ENCODE peak calls at places on chromosomes 12 and 14, in four cellular contexts. One of them, this sample, is unnamed. For H3K4me1, the result is how much of the 10 kb centered on the place peaks cover.

GRCh38 chr14:93103392-93104080 is 12.2 kb downstream of the ITPK1 start:
- DNase-seq in mesendoderm: no peak
- DNase-seq in thoracic aorta: no peak
- DNase-seq in stomach: peak
- DNase-seq in this sample: no peak

GRCh38 chr12:120944645-120945217 is 33.6 kb upstream of the HNF1A start:
- DNase-seq in mesendoderm: peak
- DNase-seq in thoracic aorta: no peak
- DNase-seq in stomach: peak
- DNase-seq in this sample: no peak

GRCh38 chr12:6700646-6701051 is at the start of gene PIANP:
- DNase-seq in mesendoderm: no peak
- DNase-seq in thoracic aorta: no peak
- DNase-seq in stomach: peak
- DNase-seq in this sample: no peak

GRCh38 chr14:39266589-39266870 is 32.8 kb downstream of the MIA2 start:
- DNase-seq in mesendoderm: peak
- DNase-seq in thoracic aorta: no peak
- DNase-seq in stomach: peak
- DNase-seq in this sample: no peak

GRCh38 chr12:93653712-93654111 is 23.5 kb upstream of the CRADD start:
- DNase-seq in mesendoderm: no peak
- DNase-seq in thoracic aorta: no peak
- DNase-seq in stomach: no peak
- DNase-seq in this sample: no peak

GRCh38 chr14:29648045-29648444 is 279.6 kb downstream of the PRKD1 start:
- DNase-seq in mesendoderm: peak
- DNase-seq in thoracic aorta: no peak
- DNase-seq in stomach: no peak
- DNase-seq in this sample: no peak

GRCh38 chr14:58876613-58877012 is 238.9 kb downstream of the DACT1 start:
- DNase-seq in mesendoderm: no peak
- DNase-seq in thoracic aorta: no peak
- DNase-seq in stomach: no peak
- DNase-seq in this sample: no peak

GRCh38 chr12:108253540-108253939 is 85.6 kb downstream of the CMKLR1 start:
- DNase-seq in mesendoderm: peak
- DNase-seq in thoracic aorta: no peak
- DNase-seq in stomach: no peak
- DNase-seq in this sample: no peak

GRCh38 chr14:76644875-76645518 is 116.3 kb upstream of the VASH1 start:
- DNase-seq in mesendoderm: peak
- DNase-seq in thoracic aorta: no peak
- DNase-seq in stomach: no peak
- DNase-seq in this sample: no peak

GRCh38 chr12:67697443-67697842 is 48.9 kb downstream of the DYRK2 start:
- DNase-seq in mesendoderm: no peak
- DNase-seq in thoracic aorta: no peak
- DNase-seq in stomach: no peak
- DNase-seq in this sample: no peak

GRCh38 chr12:56188786-56189335 is 422 bp downstream of the SMARCC2 start:
- DNase-seq in mesendoderm: peak
- DNase-seq in thoracic aorta: no peak
- DNase-seq in stomach: no peak
- DNase-seq in this sample: no peak

GRCh38 chr12:53748072-53748840 is 3.5 kb downstream of the CISTR start:
- DNase-seq in mesendoderm: no peak
- DNase-seq in thoracic aorta: no peak
- DNase-seq in stomach: no peak
- DNase-seq in this sample: no peak

DNA sequence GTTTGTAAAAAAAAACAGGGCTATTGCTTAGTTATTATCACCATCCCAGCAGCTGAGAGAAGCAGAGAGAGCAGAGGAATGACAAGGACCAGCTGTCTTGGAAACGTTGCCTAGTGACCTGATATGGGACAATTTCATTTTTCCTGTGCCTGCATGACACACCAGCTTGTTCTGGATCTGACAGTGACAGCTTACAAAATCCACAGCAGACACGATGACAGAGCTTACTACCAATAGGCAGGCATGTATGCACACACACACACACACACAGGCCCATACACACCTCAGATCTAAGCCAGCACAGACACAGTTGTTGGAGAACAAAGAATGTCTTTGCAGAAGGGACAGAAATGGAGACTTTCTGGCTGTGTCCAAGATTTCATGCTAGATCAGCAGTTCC is 25.4 kb downstream of the HSPB8 start:
- DNase-seq in mesendoderm: no peak
- DNase-seq in thoracic aorta: no peak
- DNase-seq in stomach: no peak
- DNase-seq in this sample: peak
- H3K4me1 ChIP-seq in mesendoderm: under half
- H3K4me1 ChIP-seq in thoracic aorta: under half
- H3K4me1 ChIP-seq in stomach: under half
- H3K4me1 ChIP-seq in this sample: under half

GRCh38 chr14:34699873-34700621 is 14.3 kb downstream of the CFL2 start:
- DNase-seq in mesendoderm: no peak
- DNase-seq in thoracic aorta: no peak
- DNase-seq in stomach: no peak
- DNase-seq in this sample: no peak
- H3K4me1 ChIP-seq in mesendoderm: under half
- H3K4me1 ChIP-seq in thoracic aorta: under half
- H3K4me1 ChIP-seq in stomach: under half
- H3K4me1 ChIP-seq in this sample: under half

GRCh38 chr14:103401223-103402214 is 16.3 kb downstream of the MARK3 start:
- DNase-seq in mesendoderm: peak
- DNase-seq in thoracic aorta: no peak
- DNase-seq in stomach: no peak
- DNase-seq in this sample: no peak

GRCh38 chr14:103400537-103400936 is 15.3 kb downstream of the MARK3 start:
- DNase-seq in mesendoderm: no peak
- DNase-seq in thoracic aorta: no peak
- DNase-seq in stomach: no peak
- DNase-seq in this sample: no peak

GRCh38 chr14:103404920-103405319 is 19.7 kb downstream of the MARK3 start:
- DNase-seq in mesendoderm: no peak
- DNase-seq in thoracic aorta: no peak
- DNase-seq in stomach: peak
- DNase-seq in this sample: peak

GRCh38 chr14:103402700-103403099 is 17.5 kb downstream of the MARK3 start:
- DNase-seq in mesendoderm: peak
- DNase-seq in thoracic aorta: no peak
- DNase-seq in stomach: no peak
- DNase-seq in this sample: no peak

GRCh38 chr14:103404032-103404918 is 19.1 kb downstream of the MARK3 start:
- DNase-seq in mesendoderm: no peak
- DNase-seq in thoracic aorta: no peak
- DNase-seq in stomach: no peak
- DNase-seq in this sample: peak
- H3K4me1 ChIP-seq in mesendoderm: under half
- H3K4me1 ChIP-seq in thoracic aorta: under half
- H3K4me1 ChIP-seq in stomach: half or more
- H3K4me1 ChIP-seq in this sample: half or more

DNA sequence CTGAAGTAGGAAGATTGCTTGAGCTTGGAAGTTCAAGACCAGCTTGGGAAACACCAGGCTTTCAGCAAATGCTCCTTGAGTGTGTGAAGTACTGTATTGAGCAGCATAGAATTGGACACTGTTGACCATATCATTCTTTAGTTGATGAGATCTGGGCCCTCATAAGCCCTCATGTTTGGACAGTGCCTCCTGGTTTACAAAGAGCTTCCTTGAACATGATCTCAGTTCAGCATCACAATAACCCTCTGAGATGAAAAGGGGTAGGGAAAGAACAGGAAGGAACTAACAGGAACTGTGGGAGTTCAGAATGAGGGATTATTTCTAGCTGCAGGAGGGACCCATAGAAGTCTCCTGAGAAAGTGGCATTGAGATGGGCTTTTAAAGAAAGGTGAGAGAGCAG is 153.2 kb downstream of the C12orf75 start:
- DNase-seq in mesendoderm: no peak
- DNase-seq in thoracic aorta: no peak
- DNase-seq in stomach: no peak
- DNase-seq in this sample: no peak
- H3K4me1 ChIP-seq in mesendoderm: under half
- H3K4me1 ChIP-seq in thoracic aorta: under half
- H3K4me1 ChIP-seq in stomach: under half
- H3K4me1 ChIP-seq in this sample: under half